ENCODE peak calls at places on chromosomes 12 and 14, in eight cellular contexts. One of them, this sample, is unnamed.

GRCh38 chr14:54622189-54622958 is 55.4 kb downstream of the SAMD4A start:
- DNase-seq in uterus: no peak
- DNase-seq in occipital lobe: no peak
- DNase-seq in endothelial cell of umbilical vein: peak
- DNase-seq in nephron progenitor cell: no peak
- DNase-seq in ecto neural progenitor cell: no peak
- DNase-seq in NAMALWA: no peak
- DNase-seq in NCI-H2029: no peak
- DNase-seq in this sample: no peak

GRCh38 chr12:6547987-6548386 is 7.9 kb downstream of the IFFO1 start:
- DNase-seq in occipital lobe: no peak
- DNase-seq in endothelial cell of umbilical vein: peak
- DNase-seq in nephron progenitor cell: no peak
- DNase-seq in NCI-H2029: no peak
- DNase-seq in ecto neural progenitor cell: no peak
- DNase-seq in NAMALWA: no peak
- DNase-seq in uterus: peak
- DNase-seq in this sample: no peak

GRCh38 chr14:81200041-81200440 is 20.7 kb downstream of the GTF2A1 start:
- DNase-seq in NAMALWA: no peak
- DNase-seq in endothelial cell of umbilical vein: no peak
- DNase-seq in nephron progenitor cell: no peak
- DNase-seq in occipital lobe: no peak
- DNase-seq in NCI-H2029: no peak
- DNase-seq in uterus: no peak
- DNase-seq in ecto neural progenitor cell: no peak
- DNase-seq in this sample: no peak

GRCh38 chr12:67630373-67631088 is 18.0 kb upstream of the DYRK2 start:
- DNase-seq in uterus: no peak
- DNase-seq in ecto neural progenitor cell: no peak
- DNase-seq in NAMALWA: peak
- DNase-seq in NCI-H2029: peak
- DNase-seq in occipital lobe: no peak
- DNase-seq in nephron progenitor cell: peak
- DNase-seq in endothelial cell of umbilical vein: peak
- DNase-seq in this sample: peak

GRCh38 chr12:62915130-62915529 is 19.8 kb downstream of the PPM1H start:
- DNase-seq in NAMALWA: no peak
- DNase-seq in nephron progenitor cell: no peak
- DNase-seq in endothelial cell of umbilical vein: no peak
- DNase-seq in ecto neural progenitor cell: no peak
- DNase-seq in occipital lobe: no peak
- DNase-seq in NCI-H2029: no peak
- DNase-seq in uterus: no peak
- DNase-seq in this sample: no peak

GRCh38 chr12:77630341-77630740 is 200.4 kb upstream of the NAV3 start:
- DNase-seq in endothelial cell of umbilical vein: no peak
- DNase-seq in NAMALWA: no peak
- DNase-seq in ecto neural progenitor cell: no peak
- DNase-seq in uterus: no peak
- DNase-seq in nephron progenitor cell: no peak
- DNase-seq in occipital lobe: no peak
- DNase-seq in NCI-H2029: no peak
- DNase-seq in this sample: no peak

GRCh38 chr12:49233842-49234526 is 30.9 kb upstream of the TUBA1C start:
- DNase-seq in occipital lobe: peak
- DNase-seq in uterus: peak
- DNase-seq in endothelial cell of umbilical vein: no peak
- DNase-seq in NAMALWA: no peak
- DNase-seq in nephron progenitor cell: no peak
- DNase-seq in ecto neural progenitor cell: no peak
- DNase-seq in NCI-H2029: peak
- DNase-seq in this sample: peak

GRCh38 chr12:116861331-116861730 is 19.9 kb downstream of the HRK start:
- DNase-seq in uterus: peak
- DNase-seq in nephron progenitor cell: peak
- DNase-seq in NAMALWA: peak
- DNase-seq in NCI-H2029: peak
- DNase-seq in endothelial cell of umbilical vein: no peak
- DNase-seq in occipital lobe: peak
- DNase-seq in ecto neural progenitor cell: no peak
- DNase-seq in this sample: peak

GRCh38 chr12:114638790-114639435 is 45.1 kb downstream of the TBX3 start:
- DNase-seq in endothelial cell of umbilical vein: no peak
- DNase-seq in NCI-H2029: no peak
- DNase-seq in NAMALWA: no peak
- DNase-seq in nephron progenitor cell: no peak
- DNase-seq in uterus: no peak
- DNase-seq in ecto neural progenitor cell: no peak
- DNase-seq in occipital lobe: no peak
- DNase-seq in this sample: no peak

GRCh38 chr12:106839343-106839742 is 64.9 kb downstream of the RIC8B start:
- DNase-seq in endothelial cell of umbilical vein: no peak
- DNase-seq in nephron progenitor cell: no peak
- DNase-seq in NAMALWA: no peak
- DNase-seq in occipital lobe: no peak
- DNase-seq in NCI-H2029: no peak
- DNase-seq in uterus: no peak
- DNase-seq in ecto neural progenitor cell: no peak
- DNase-seq in this sample: no peak

GRCh38 chr14:74038015-74038859 is 19.1 kb downstream of the BBOF1 start:
- DNase-seq in ecto neural progenitor cell: no peak
- DNase-seq in NAMALWA: peak
- DNase-seq in NCI-H2029: peak
- DNase-seq in occipital lobe: no peak
- DNase-seq in endothelial cell of umbilical vein: peak
- DNase-seq in uterus: no peak
- DNase-seq in nephron progenitor cell: no peak
- DNase-seq in this sample: peak

GRCh38 chr14:61764342-61765122 is 2.3 kb downstream of the SNAPC1 start:
- DNase-seq in NAMALWA: no peak
- DNase-seq in NCI-H2029: no peak
- DNase-seq in nephron progenitor cell: no peak
- DNase-seq in occipital lobe: no peak
- DNase-seq in ecto neural progenitor cell: no peak
- DNase-seq in uterus: no peak
- DNase-seq in endothelial cell of umbilical vein: peak
- DNase-seq in this sample: no peak

GRCh38 chr12:44497044-44497443 is 379.1 kb downstream of the NELL2 start:
- DNase-seq in ecto neural progenitor cell: no peak
- DNase-seq in nephron progenitor cell: no peak
- DNase-seq in endothelial cell of umbilical vein: no peak
- DNase-seq in NCI-H2029: no peak
- DNase-seq in uterus: no peak
- DNase-seq in NAMALWA: peak
- DNase-seq in occipital lobe: no peak
- DNase-seq in this sample: no peak

GRCh38 chr12:112806721-112807120 is 15.2 kb downstream of the RPH3A start:
- DNase-seq in nephron progenitor cell: no peak
- DNase-seq in ecto neural progenitor cell: no peak
- DNase-seq in NAMALWA: no peak
- DNase-seq in uterus: no peak
- DNase-seq in NCI-H2029: no peak
- DNase-seq in occipital lobe: no peak
- DNase-seq in endothelial cell of umbilical vein: no peak
- DNase-seq in this sample: no peak

GRCh38 chr12:29309320-29309902 is 71.6 kb downstream of the ERGIC2 start:
- DNase-seq in NAMALWA: peak
- DNase-seq in nephron progenitor cell: no peak
- DNase-seq in endothelial cell of umbilical vein: peak
- DNase-seq in uterus: no peak
- DNase-seq in NCI-H2029: no peak
- DNase-seq in occipital lobe: no peak
- DNase-seq in ecto neural progenitor cell: no peak
- DNase-seq in this sample: peak

GRCh38 chr12:55658212-55658611 is 21.5 kb downstream of the OR10P1 start:
- DNase-seq in uterus: no peak
- DNase-seq in ecto neural progenitor cell: no peak
- DNase-seq in occipital lobe: no peak
- DNase-seq in nephron progenitor cell: no peak
- DNase-seq in NAMALWA: no peak
- DNase-seq in NCI-H2029: no peak
- DNase-seq in endothelial cell of umbilical vein: no peak
- DNase-seq in this sample: no peak

GRCh38 chr14:35687335-35687939 is 121.7 kb downstream of the RALGAPA1 start:
- DNase-seq in NAMALWA: peak
- DNase-seq in ecto neural progenitor cell: no peak
- DNase-seq in endothelial cell of umbilical vein: peak
- DNase-seq in occipital lobe: no peak
- DNase-seq in uterus: no peak
- DNase-seq in nephron progenitor cell: peak
- DNase-seq in NCI-H2029: peak
- DNase-seq in this sample: peak

GRCh38 chr14:58557242-58557641 is 80.5 kb upstream of the DACT1 start:
- DNase-seq in nephron progenitor cell: no peak
- DNase-seq in NAMALWA: no peak
- DNase-seq in ecto neural progenitor cell: no peak
- DNase-seq in occipital lobe: no peak
- DNase-seq in endothelial cell of umbilical vein: no peak
- DNase-seq in NCI-H2029: no peak
- DNase-seq in uterus: no peak
- DNase-seq in this sample: no peak

GRCh38 chr12:103308396-103308795 is 187.4 kb downstream of the C12orf42 start:
- DNase-seq in endothelial cell of umbilical vein: no peak
- DNase-seq in ecto neural progenitor cell: no peak
- DNase-seq in occipital lobe: no peak
- DNase-seq in NCI-H2029: no peak
- DNase-seq in nephron progenitor cell: no peak
- DNase-seq in NAMALWA: no peak
- DNase-seq in uterus: no peak
- DNase-seq in this sample: no peak

GRCh38 chr12:12396727-12397126 is 39.8 kb downstream of the BORCS5 start:
- DNase-seq in NCI-H2029: no peak
- DNase-seq in NAMALWA: no peak
- DNase-seq in endothelial cell of umbilical vein: no peak
- DNase-seq in nephron progenitor cell: no peak
- DNase-seq in ecto neural progenitor cell: no peak
- DNase-seq in uterus: no peak
- DNase-seq in occipital lobe: no peak
- DNase-seq in this sample: no peak

GRCh38 chr12:45192041-45192695 is 23.7 kb upstream of the ANO6 start:
- DNase-seq in ecto neural progenitor cell: no peak
- DNase-seq in NCI-H2029: no peak
- DNase-seq in nephron progenitor cell: no peak
- DNase-seq in occipital lobe: no peak
- DNase-seq in uterus: no peak
- DNase-seq in NAMALWA: no peak
- DNase-seq in endothelial cell of umbilical vein: peak
- DNase-seq in this sample: no peak

GRCh38 chr12:106127289-106128126 is 11.2 kb downstream of the NUAK1 start:
- DNase-seq in endothelial cell of umbilical vein: no peak
- DNase-seq in ecto neural progenitor cell: no peak
- DNase-seq in occipital lobe: no peak
- DNase-seq in uterus: no peak
- DNase-seq in nephron progenitor cell: no peak
- DNase-seq in NCI-H2029: no peak
- DNase-seq in NAMALWA: no peak
- DNase-seq in this sample: no peak